ENCODE peak calls at places on chromosomes 11 and 22, in eight cellular contexts. One of them, this sample, is unnamed.
A peak's percentile ranks its signal among the peaks of the same experiment; 100 is the strongest.

GRCh38 chr22:26259510-26259909 is 90.2 kb downstream of the SEZ6L start:
- DNase-seq in H4: no peak
- DNase-seq in HuH-7.5: no peak
- DNase-seq in stimulated activated CD8-positive, alpha-beta memory T cell treated with anti-CD3 and anti-CD28 coated beads, Interleukin-2, amount 100 ng/mL, for 1 hour: no peak
- DNase-seq in T-helper 2 cell: no peak
- DNase-seq in HuH-7: peak; percentile 21
- DNase-seq in heart right ventricle: peak; percentile 11
- DNase-seq in KBM-7: peak; percentile 30
- DNase-seq in this sample: no peak

GRCh38 chr11:73249304-73249703 is 22.8 kb upstream of the P2RY6 start:
- DNase-seq in stimulated activated CD8-positive, alpha-beta memory T cell treated with anti-CD3 and anti-CD28 coated beads, Interleukin-2, amount 100 ng/mL, for 1 hour: no peak
- DNase-seq in T-helper 2 cell: no peak
- DNase-seq in HuH-7: no peak
- DNase-seq in KBM-7: no peak
- DNase-seq in HuH-7.5: no peak
- DNase-seq in H4: no peak
- DNase-seq in heart right ventricle: no peak
- DNase-seq in this sample: no peak

GRCh38 chr11:22807391-22807790 is 22.2 kb downstream of the SVIP start:
- DNase-seq in KBM-7: no peak
- DNase-seq in T-helper 2 cell: no peak
- DNase-seq in H4: no peak
- DNase-seq in HuH-7.5: no peak
- DNase-seq in heart right ventricle: no peak
- DNase-seq in HuH-7: no peak
- DNase-seq in stimulated activated CD8-positive, alpha-beta memory T cell treated with anti-CD3 and anti-CD28 coated beads, Interleukin-2, amount 100 ng/mL, for 1 hour: no peak
- DNase-seq in this sample: no peak

GRCh38 chr11:69451289-69451688 is 30.2 kb upstream of the LINC01488 start:
- DNase-seq in HuH-7.5: no peak
- DNase-seq in heart right ventricle: no peak
- DNase-seq in H4: no peak
- DNase-seq in T-helper 2 cell: no peak
- DNase-seq in KBM-7: no peak
- DNase-seq in HuH-7: no peak
- DNase-seq in stimulated activated CD8-positive, alpha-beta memory T cell treated with anti-CD3 and anti-CD28 coated beads, Interleukin-2, amount 100 ng/mL, for 1 hour: no peak
- DNase-seq in this sample: no peak

GRCh38 chr11:4065601-4066377 is 28.8 kb upstream of the RRM1 start:
- DNase-seq in stimulated activated CD8-positive, alpha-beta memory T cell treated with anti-CD3 and anti-CD28 coated beads, Interleukin-2, amount 100 ng/mL, for 1 hour: no peak
- DNase-seq in T-helper 2 cell: no peak
- DNase-seq in HuH-7: no peak
- DNase-seq in HuH-7.5: no peak
- DNase-seq in heart right ventricle: peak; percentile 48
- DNase-seq in KBM-7: no peak
- DNase-seq in H4: no peak
- DNase-seq in this sample: no peak

GRCh38 chr22:45844009-45844408 is 133.0 kb downstream of the WNT7B start:
- DNase-seq in KBM-7: no peak
- DNase-seq in heart right ventricle: no peak
- DNase-seq in HuH-7.5: no peak
- DNase-seq in T-helper 2 cell: no peak
- DNase-seq in H4: no peak
- DNase-seq in HuH-7: no peak
- DNase-seq in stimulated activated CD8-positive, alpha-beta memory T cell treated with anti-CD3 and anti-CD28 coated beads, Interleukin-2, amount 100 ng/mL, for 1 hour: no peak
- DNase-seq in this sample: no peak

GRCh38 chr22:50600541-50600940 is at the start of gene MAPK8IP2:
- DNase-seq in HuH-7: no peak
- DNase-seq in heart right ventricle: no peak
- DNase-seq in H4: no peak
- DNase-seq in KBM-7: no peak
- DNase-seq in T-helper 2 cell: no peak
- DNase-seq in stimulated activated CD8-positive, alpha-beta memory T cell treated with anti-CD3 and anti-CD28 coated beads, Interleukin-2, amount 100 ng/mL, for 1 hour: no peak
- DNase-seq in HuH-7.5: peak; percentile 79
- DNase-seq in this sample: no peak

GRCh38 chr11:67576742-67577475 is 6.7 kb upstream of the GSTP1 start:
- DNase-seq in KBM-7: no peak
- DNase-seq in H4: no peak
- DNase-seq in heart right ventricle: no peak
- DNase-seq in T-helper 2 cell: no peak
- DNase-seq in HuH-7: peak; percentile 64
- DNase-seq in HuH-7.5: peak; percentile 40
- DNase-seq in stimulated activated CD8-positive, alpha-beta memory T cell treated with anti-CD3 and anti-CD28 coated beads, Interleukin-2, amount 100 ng/mL, for 1 hour: no peak
- DNase-seq in this sample: peak; percentile 29

GRCh38 chr11:17604201-17604912 is 57.3 kb downstream of the OTOG start:
- DNase-seq in H4: no peak
- DNase-seq in T-helper 2 cell: no peak
- DNase-seq in KBM-7: no peak
- DNase-seq in stimulated activated CD8-positive, alpha-beta memory T cell treated with anti-CD3 and anti-CD28 coated beads, Interleukin-2, amount 100 ng/mL, for 1 hour: no peak
- DNase-seq in HuH-7.5: no peak
- DNase-seq in HuH-7: no peak
- DNase-seq in heart right ventricle: no peak
- DNase-seq in this sample: no peak

GRCh38 chr11:18715476-18715875 is 10.5 kb downstream of the IGSF22 start:
- DNase-seq in KBM-7: no peak
- DNase-seq in H4: no peak
- DNase-seq in stimulated activated CD8-positive, alpha-beta memory T cell treated with anti-CD3 and anti-CD28 coated beads, Interleukin-2, amount 100 ng/mL, for 1 hour: no peak
- DNase-seq in heart right ventricle: no peak
- DNase-seq in T-helper 2 cell: no peak
- DNase-seq in HuH-7.5: no peak
- DNase-seq in HuH-7: no peak
- DNase-seq in this sample: no peak

GRCh38 chr22:48492371-48493320 is 1335.0 kb downstream of the BRD1 start:
- DNase-seq in heart right ventricle: peak; percentile 34
- DNase-seq in T-helper 2 cell: no peak
- DNase-seq in H4: peak; percentile 72
- DNase-seq in stimulated activated CD8-positive, alpha-beta memory T cell treated with anti-CD3 and anti-CD28 coated beads, Interleukin-2, amount 100 ng/mL, for 1 hour: no peak
- DNase-seq in HuH-7.5: peak; percentile 81
- DNase-seq in HuH-7: peak; percentile 90
- DNase-seq in KBM-7: peak; percentile 78
- DNase-seq in this sample: peak; percentile 42

GRCh38 chr11:74449369-74449931 is 17.9 kb downstream of the KCNE3 start:
- DNase-seq in HuH-7.5: peak; percentile 24
- DNase-seq in KBM-7: peak; percentile 89
- DNase-seq in stimulated activated CD8-positive, alpha-beta memory T cell treated with anti-CD3 and anti-CD28 coated beads, Interleukin-2, amount 100 ng/mL, for 1 hour: no peak
- DNase-seq in heart right ventricle: peak; percentile 77
- DNase-seq in H4: peak; percentile 68
- DNase-seq in T-helper 2 cell: peak; percentile 39
- DNase-seq in HuH-7: no peak
- DNase-seq in this sample: peak; percentile 57

GRCh38 chr11:99015634-99016454 is 4.9 kb upstream of the CNTN5 start:
- DNase-seq in heart right ventricle: no peak
- DNase-seq in stimulated activated CD8-positive, alpha-beta memory T cell treated with anti-CD3 and anti-CD28 coated beads, Interleukin-2, amount 100 ng/mL, for 1 hour: no peak
- DNase-seq in KBM-7: peak; percentile 67
- DNase-seq in HuH-7.5: no peak
- DNase-seq in H4: peak; percentile 56
- DNase-seq in HuH-7: peak; percentile 23
- DNase-seq in T-helper 2 cell: no peak
- DNase-seq in this sample: no peak

GRCh38 chr11:66953431-66953833 is 4.8 kb downstream of the PC start:
- DNase-seq in T-helper 2 cell: no peak
- DNase-seq in KBM-7: no peak
- DNase-seq in stimulated activated CD8-positive, alpha-beta memory T cell treated with anti-CD3 and anti-CD28 coated beads, Interleukin-2, amount 100 ng/mL, for 1 hour: no peak
- DNase-seq in H4: no peak
- DNase-seq in HuH-7.5: no peak
- DNase-seq in HuH-7: peak; percentile 45
- DNase-seq in heart right ventricle: no peak
- DNase-seq in this sample: no peak

GRCh38 chr11:76839326-76839725 is 21.4 kb upstream of the ACER3 start:
- DNase-seq in HuH-7.5: no peak
- DNase-seq in HuH-7: no peak
- DNase-seq in heart right ventricle: no peak
- DNase-seq in H4: no peak
- DNase-seq in T-helper 2 cell: no peak
- DNase-seq in KBM-7: no peak
- DNase-seq in stimulated activated CD8-positive, alpha-beta memory T cell treated with anti-CD3 and anti-CD28 coated beads, Interleukin-2, amount 100 ng/mL, for 1 hour: no peak
- DNase-seq in this sample: no peak

GRCh38 chr11:47105541-47105940 is 71.1 kb downstream of the ARFGAP2 start:
- DNase-seq in KBM-7: no peak
- DNase-seq in T-helper 2 cell: no peak
- DNase-seq in heart right ventricle: no peak
- DNase-seq in HuH-7: no peak
- DNase-seq in HuH-7.5: no peak
- DNase-seq in H4: no peak
- DNase-seq in stimulated activated CD8-positive, alpha-beta memory T cell treated with anti-CD3 and anti-CD28 coated beads, Interleukin-2, amount 100 ng/mL, for 1 hour: no peak
- DNase-seq in this sample: no peak

GRCh38 chr11:74754507-74755255 is 6.0 kb downstream of the RNF169 start:
- DNase-seq in HuH-7.5: no peak
- DNase-seq in stimulated activated CD8-positive, alpha-beta memory T cell treated with anti-CD3 and anti-CD28 coated beads, Interleukin-2, amount 100 ng/mL, for 1 hour: no peak
- DNase-seq in KBM-7: no peak
- DNase-seq in heart right ventricle: no peak
- DNase-seq in T-helper 2 cell: no peak
- DNase-seq in HuH-7: no peak
- DNase-seq in H4: peak; percentile 66
- DNase-seq in this sample: no peak

GRCh38 chr11:35632301-35632700 is 14.0 kb downstream of the FJX1 start:
- DNase-seq in HuH-7: no peak
- DNase-seq in heart right ventricle: no peak
- DNase-seq in KBM-7: no peak
- DNase-seq in T-helper 2 cell: no peak
- DNase-seq in H4: no peak
- DNase-seq in HuH-7.5: no peak
- DNase-seq in stimulated activated CD8-positive, alpha-beta memory T cell treated with anti-CD3 and anti-CD28 coated beads, Interleukin-2, amount 100 ng/mL, for 1 hour: no peak
- DNase-seq in this sample: no peak

GRCh38 chr11:100676901-100677300 is 10.2 kb upstream of the ARHGAP42 start:
- DNase-seq in stimulated activated CD8-positive, alpha-beta memory T cell treated with anti-CD3 and anti-CD28 coated beads, Interleukin-2, amount 100 ng/mL, for 1 hour: no peak
- DNase-seq in HuH-7.5: no peak
- DNase-seq in HuH-7: no peak
- DNase-seq in H4: no peak
- DNase-seq in heart right ventricle: no peak
- DNase-seq in T-helper 2 cell: no peak
- DNase-seq in KBM-7: no peak
- DNase-seq in this sample: no peak

GRCh38 chr11:93630037-93630436 is 31.4 kb upstream of the CEP295 start:
- DNase-seq in HuH-7: no peak
- DNase-seq in stimulated activated CD8-positive, alpha-beta memory T cell treated with anti-CD3 and anti-CD28 coated beads, Interleukin-2, amount 100 ng/mL, for 1 hour: no peak
- DNase-seq in H4: no peak
- DNase-seq in T-helper 2 cell: no peak
- DNase-seq in HuH-7.5: no peak
- DNase-seq in heart right ventricle: no peak
- DNase-seq in KBM-7: no peak
- DNase-seq in this sample: no peak

GRCh38 chr11:1193326-1194230 is 29.3 kb upstream of the MUC5B start:
- DNase-seq in H4: no peak
- DNase-seq in HuH-7: no peak
- DNase-seq in heart right ventricle: no peak
- DNase-seq in stimulated activated CD8-positive, alpha-beta memory T cell treated with anti-CD3 and anti-CD28 coated beads, Interleukin-2, amount 100 ng/mL, for 1 hour: no peak
- DNase-seq in T-helper 2 cell: no peak
- DNase-seq in KBM-7: no peak
- DNase-seq in HuH-7.5: no peak
- DNase-seq in this sample: no peak

GRCh38 chr11:12258451-12258850 is 118.9 kb upstream of the PARVA start:
- DNase-seq in heart right ventricle: no peak
- DNase-seq in HuH-7: peak; percentile 63
- DNase-seq in KBM-7: no peak
- DNase-seq in HuH-7.5: peak; percentile 44
- DNase-seq in T-helper 2 cell: no peak
- DNase-seq in stimulated activated CD8-positive, alpha-beta memory T cell treated with anti-CD3 and anti-CD28 coated beads, Interleukin-2, amount 100 ng/mL, for 1 hour: no peak
- DNase-seq in H4: no peak
- DNase-seq in this sample: no peak

GRCh38 chr11:47508595-47509555 is 44.1 kb downstream of the CELF1 start:
- DNase-seq in stimulated activated CD8-positive, alpha-beta memory T cell treated with anti-CD3 and anti-CD28 coated beads, Interleukin-2, amount 100 ng/mL, for 1 hour: no peak
- DNase-seq in H4: no peak
- DNase-seq in T-helper 2 cell: no peak
- DNase-seq in HuH-7: no peak
- DNase-seq in HuH-7.5: no peak
- DNase-seq in KBM-7: no peak
- DNase-seq in heart right ventricle: no peak
- DNase-seq in this sample: no peak

GRCh38 chr11:75931124-75931523 is 116.1 kb downstream of the UVRAG start:
- DNase-seq in T-helper 2 cell: no peak
- DNase-seq in KBM-7: no peak
- DNase-seq in heart right ventricle: no peak
- DNase-seq in H4: no peak
- DNase-seq in stimulated activated CD8-positive, alpha-beta memory T cell treated with anti-CD3 and anti-CD28 coated beads, Interleukin-2, amount 100 ng/mL, for 1 hour: no peak
- DNase-seq in HuH-7: no peak
- DNase-seq in HuH-7.5: no peak
- DNase-seq in this sample: no peak

GRCh38 chr11:22522225-22522624 is 103.4 kb downstream of the FANCF start:
- DNase-seq in HuH-7: no peak
- DNase-seq in heart right ventricle: no peak
- DNase-seq in stimulated activated CD8-positive, alpha-beta memory T cell treated with anti-CD3 and anti-CD28 coated beads, Interleukin-2, amount 100 ng/mL, for 1 hour: no peak
- DNase-seq in T-helper 2 cell: no peak
- DNase-seq in HuH-7.5: no peak
- DNase-seq in KBM-7: no peak
- DNase-seq in H4: no peak
- DNase-seq in this sample: no peak

GRCh38 chr11:31649567-31649966 is 140.0 kb downstream of the ELP4 start:
- DNase-seq in KBM-7: no peak
- DNase-seq in heart right ventricle: no peak
- DNase-seq in T-helper 2 cell: no peak
- DNase-seq in HuH-7: no peak
- DNase-seq in stimulated activated CD8-positive, alpha-beta memory T cell treated with anti-CD3 and anti-CD28 coated beads, Interleukin-2, amount 100 ng/mL, for 1 hour: no peak
- DNase-seq in HuH-7.5: no peak
- DNase-seq in H4: no peak
- DNase-seq in this sample: no peak

GRCh38 chr22:29165336-29166060 is 40.2 kb upstream of the EMID1 start:
- DNase-seq in T-helper 2 cell: no peak
- DNase-seq in HuH-7.5: no peak
- DNase-seq in H4: no peak
- DNase-seq in stimulated activated CD8-positive, alpha-beta memory T cell treated with anti-CD3 and anti-CD28 coated beads, Interleukin-2, amount 100 ng/mL, for 1 hour: no peak
- DNase-seq in KBM-7: no peak
- DNase-seq in heart right ventricle: no peak
- DNase-seq in HuH-7: no peak
- DNase-seq in this sample: no peak

GRCh38 chr11:128026596-128026995 is 560.8 kb downstream of the ETS1 start:
- DNase-seq in heart right ventricle: no peak
- DNase-seq in KBM-7: no peak
- DNase-seq in H4: peak; percentile 74
- DNase-seq in T-helper 2 cell: no peak
- DNase-seq in HuH-7: no peak
- DNase-seq in stimulated activated CD8-positive, alpha-beta memory T cell treated with anti-CD3 and anti-CD28 coated beads, Interleukin-2, amount 100 ng/mL, for 1 hour: no peak
- DNase-seq in HuH-7.5: no peak
- DNase-seq in this sample: no peak

GRCh38 chr11:69644071-69644961 is 3.4 kb downstream of the CCND1 start:
- DNase-seq in heart right ventricle: peak; percentile 82
- DNase-seq in stimulated activated CD8-positive, alpha-beta memory T cell treated with anti-CD3 and anti-CD28 coated beads, Interleukin-2, amount 100 ng/mL, for 1 hour: no peak
- DNase-seq in T-helper 2 cell: no peak
- DNase-seq in KBM-7: no peak
- DNase-seq in H4: peak; percentile 80
- DNase-seq in HuH-7: no peak
- DNase-seq in HuH-7.5: peak; percentile 89
- DNase-seq in this sample: no peak

GRCh38 chr11:96324912-96325311 is 18.1 kb downstream of the MAML2 start:
- DNase-seq in KBM-7: no peak
- DNase-seq in heart right ventricle: no peak
- DNase-seq in T-helper 2 cell: no peak
- DNase-seq in HuH-7.5: no peak
- DNase-seq in HuH-7: no peak
- DNase-seq in H4: no peak
- DNase-seq in stimulated activated CD8-positive, alpha-beta memory T cell treated with anti-CD3 and anti-CD28 coated beads, Interleukin-2, amount 100 ng/mL, for 1 hour: no peak
- DNase-seq in this sample: no peak

GRCh38 chr22:38120359-38121110 is 10.1 kb upstream of the BAIAP2L2 start:
- DNase-seq in heart right ventricle: no peak
- DNase-seq in HuH-7.5: no peak
- DNase-seq in stimulated activated CD8-positive, alpha-beta memory T cell treated with anti-CD3 and anti-CD28 coated beads, Interleukin-2, amount 100 ng/mL, for 1 hour: no peak
- DNase-seq in H4: no peak
- DNase-seq in KBM-7: no peak
- DNase-seq in HuH-7: no peak
- DNase-seq in T-helper 2 cell: no peak
- DNase-seq in this sample: no peak

GRCh38 chr11:26583550-26583949 is 11.5 kb upstream of the MUC15 start:
- DNase-seq in HuH-7.5: no peak
- DNase-seq in KBM-7: no peak
- DNase-seq in T-helper 2 cell: no peak
- DNase-seq in stimulated activated CD8-positive, alpha-beta memory T cell treated with anti-CD3 and anti-CD28 coated beads, Interleukin-2, amount 100 ng/mL, for 1 hour: no peak
- DNase-seq in heart right ventricle: no peak
- DNase-seq in H4: peak; percentile 56
- DNase-seq in HuH-7: no peak
- DNase-seq in this sample: no peak